ENCODE peak calls at places on chromosomes 13 and 19, in six cellular contexts. H is WERI-Rb-1, J is transverse colon, S is RWPE2, K is uterus, C is astrocyte of the spinal cord. U is an unnamed sample.

GRCh38 chr13:60155978-60156377 is 7.8 kb downstream of the DIAPH3 start:
- DNase-seq in H (no peak), C (no peak), S (no peak), J (no peak), K (no peak), U (no peak)

GRCh38 chr13:80824231-80824630 is 483.3 kb upstream of the SPRY2 start:
- DNase-seq in C (peak), K (no peak), J (no peak), H (no peak), S (no peak), U (peak)

GRCh38 chr13:45873491-45874360 is 22.2 kb upstream of the SIAH3 start:
- DNase-seq in K (no peak), H (no peak), C (peak), S (no peak), J (no peak), U (peak)

GRCh38 chr13:101875717-101876393 is 423.4 kb downstream of the ITGBL1 start:
- DNase-seq in C (peak), H (no peak), S (peak), J (no peak), K (no peak), U (peak)

GRCh38 chr19:16351133-16351809 is 26.6 kb downstream of the KLF2 start:
- DNase-seq in J (no peak), H (no peak), K (no peak), C (no peak), S (no peak), U (peak)

GRCh38 chr13:44276061-44276460 is 97.6 kb upstream of the SERP2 start:
- DNase-seq in H (no peak), S (no peak), C (no peak), J (no peak), K (no peak), U (no peak)

GRCh38 chr13:34942732-34943674 is 933 bp downstream of the NBEA start:
- DNase-seq in J (peak), H (peak), S (no peak), C (no peak), K (peak), U (no peak)

GRCh38 chr13:94534171-94534570 is 54.7 kb upstream of the DCT start:
- DNase-seq in S (no peak), H (no peak), C (peak), K (no peak), J (no peak), U (no peak)

GRCh38 chr19:32067686-32068085 is 277.7 kb upstream of the ZNF507 start:
- DNase-seq in H (peak), J (no peak), C (no peak), S (no peak), K (no peak), U (no peak)

GRCh38 chr13:108755084-108755483 is 125.7 kb downstream of the MYO16 start:
- DNase-seq in H (no peak), J (no peak), K (no peak), C (no peak), S (no peak), U (no peak)

GRCh38 chr19:23525265-23525862 is 130.1 kb upstream of the ZNF91 start:
- DNase-seq in S (no peak), K (no peak), C (no peak), J (peak), H (no peak), U (no peak)

GRCh38 chr13:44004881-44005280 is 125.2 kb downstream of the LACC1 start:
- DNase-seq in K (no peak), S (no peak), C (peak), J (no peak), H (no peak), U (peak)

GRCh38 chr19:29401712-29402421 is 123.9 kb upstream of the VSTM2B start:
- DNase-seq in H (no peak), S (no peak), K (peak), J (no peak), C (no peak), U (no peak)

GRCh38 chr19:28516415-28516872 is 696.5 kb downstream of the UQCRFS1 start:
- DNase-seq in H (no peak), C (no peak), J (no peak), K (no peak), S (no peak), U (no peak)

GRCh38 chr13:44790289-44790688 is 199.0 kb downstream of the NUFIP1 start:
- DNase-seq in H (no peak), S (no peak), J (no peak), C (no peak), K (no peak), U (no peak)

GRCh38 chr19:14410775-14411134 is 8.4 kb downstream of the DDX39A start:
- DNase-seq in J (no peak), C (no peak), K (no peak), H (no peak), S (no peak), U (no peak)

GRCh38 chr19:46604781-46605355 is 3.7 kb downstream of the CALM3 start:
- DNase-seq in K (no peak), C (no peak), J (no peak), S (no peak), H (no peak), U (no peak)

GRCh38 chr19:31337007-31337914 is 12.0 kb downstream of the TSHZ3 start:
- DNase-seq in J (no peak), K (no peak), H (no peak), C (no peak), S (no peak), U (peak)

GRCh38 chr19:47158879-47159509 is 28.4 kb downstream of the SAE1 start:
- DNase-seq in S (no peak), C (peak), J (no peak), K (no peak), H (no peak), U (peak)

GRCh38 chr13:99991013-99991805 is 9.6 kb downstream of the ZIC2 start:
- DNase-seq in J (no peak), S (no peak), C (peak), H (no peak), K (no peak), U (no peak)
- H3K4me3 ChIP-seq in J (no peak), S (no peak), C (no peak), H (no peak), K (no peak), U (no peak)

DNA sequence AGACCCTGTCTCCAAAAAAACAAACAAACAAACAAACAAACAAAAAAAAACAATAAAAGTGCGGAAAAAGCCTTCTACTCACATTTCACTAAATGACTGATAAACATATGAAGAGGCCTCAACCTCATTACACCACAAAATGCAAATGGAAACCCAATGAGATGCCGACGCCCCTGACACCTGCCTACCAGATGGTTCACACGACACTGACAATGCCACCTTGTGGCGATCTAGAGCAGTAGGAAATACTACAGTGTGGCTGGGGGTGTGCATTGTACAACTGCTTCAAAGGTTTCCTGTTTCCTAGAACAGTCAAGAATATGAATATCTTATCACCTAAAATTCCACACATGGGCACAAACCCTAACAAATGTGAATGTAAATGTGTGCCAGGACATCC is 14.0 kb downstream of the SCGB2B2 start:
- DNase-seq in S (no peak), J (no peak), H (peak), K (no peak), C (no peak), U (peak)
- TF ChIP-seq CTCF in S (peak), J (peak), H (peak), K (no peak), C (no peak), U (peak)

GRCh38 chr19:49672131-49672919 is 4.7 kb upstream of the PRMT1 start:
- DNase-seq in C (peak), J (peak), H (peak), K (peak), S (no peak), U (peak)
- H3K4me3 ChIP-seq in C (no peak), J (peak), H (peak), K (no peak), S (no peak), U (no peak)

GRCh38 chr19:2425622-2426581 is 1.5 kb downstream of the TIMM13 start:
- DNase-seq in K (no peak), S (no peak), J (no peak), H (no peak), C (no peak), U (no peak)

GRCh38 chr19:2422951-2423880 is 4.2 kb downstream of the TIMM13 start:
- DNase-seq in C (no peak), J (no peak), S (peak), K (no peak), H (no peak), U (no peak)

GRCh38 chr19:2426661-2427322 is 594 bp downstream of the TIMM13 start:
- DNase-seq in J (peak), H (peak), S (peak), K (no peak), C (no peak), U (peak)

GRCh38 chr19:2423913-2424685 is 3.3 kb downstream of the TIMM13 start:
- DNase-seq in K (no peak), C (no peak), S (peak), J (no peak), H (no peak), U (no peak)

GRCh38 chr19:2424686-2425621 is 2.4 kb downstream of the TIMM13 start:
- DNase-seq in S (peak), J (no peak), H (no peak), K (no peak), C (peak), U (peak)
- TF ChIP-seq CTCF in S (no peak), J (peak), H (no peak), K (no peak), C (peak), U (peak)

DNA sequence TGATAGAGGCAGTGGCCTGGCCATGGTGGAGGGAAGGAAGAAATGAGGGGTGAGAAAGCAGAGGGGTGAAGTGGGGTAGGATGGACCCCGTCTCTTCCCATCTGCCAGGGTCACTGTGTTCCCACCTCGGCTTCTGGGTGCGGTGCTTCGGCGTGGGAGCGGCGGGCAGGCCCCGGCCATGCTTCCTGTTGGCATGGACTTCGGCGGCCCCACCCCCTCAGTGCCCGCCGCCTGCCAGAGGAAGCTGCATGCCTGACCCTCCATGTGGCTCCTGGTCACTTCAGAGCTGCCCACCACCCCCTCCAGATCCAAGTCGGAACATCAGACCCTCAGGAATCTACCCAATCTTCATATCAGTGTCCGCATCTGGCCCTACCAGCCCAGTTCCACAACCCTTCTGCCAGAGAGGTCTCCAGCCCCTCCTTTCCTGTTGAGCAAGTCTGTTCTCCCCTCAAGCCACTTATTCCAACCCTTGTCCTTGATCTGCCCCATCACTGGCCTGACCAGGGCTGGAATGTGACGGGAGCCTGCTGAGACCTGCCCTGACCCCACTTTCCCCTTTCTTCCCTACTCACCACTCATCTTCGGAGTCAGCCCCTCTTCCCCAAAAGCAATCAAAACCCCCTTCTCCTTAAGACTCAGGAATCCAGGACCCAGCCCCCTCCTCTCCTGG is 1.5 kb downstream of the KCNN4 start:
- DNase-seq in C (no peak), K (no peak), S (no peak), H (no peak), J (peak), U (no peak)
- H3K4me3 ChIP-seq in C (peak), K (no peak), S (peak), H (no peak), J (peak), U (no peak)

DNA sequence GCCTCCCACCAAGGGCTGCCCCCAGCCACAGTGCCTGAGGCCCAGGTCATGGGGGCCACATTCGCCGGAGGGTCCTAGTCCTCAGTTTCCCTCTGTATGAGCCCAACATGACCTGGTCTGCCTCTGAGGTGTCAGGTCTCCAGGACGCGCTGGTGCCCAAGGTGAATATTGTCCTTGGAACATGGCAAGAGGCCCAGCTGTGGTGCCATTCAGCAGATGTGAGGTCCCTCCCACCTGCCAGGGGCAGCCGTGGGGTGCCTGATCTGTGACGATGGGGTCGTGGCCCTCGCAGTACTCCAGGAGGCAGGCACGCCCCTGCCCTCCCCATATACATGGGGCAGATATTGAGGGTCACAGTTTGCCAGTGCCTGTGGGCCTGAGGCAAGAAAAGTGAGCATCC is 151.9 kb downstream of the KDM4B start:
- DNase-seq in S (no peak), H (no peak), K (no peak), C (no peak), J (no peak), U (no peak)
- TF ChIP-seq CTCF in S (no peak), H (no peak), K (no peak), C (no peak), J (no peak), U (no peak)

GRCh38 chr13:63636231-63636993 is 2220.8 kb upstream of the PCDH20 start:
- DNase-seq in J (no peak), K (no peak), C (peak), S (no peak), H (no peak), U (peak)
- H3K4me3 ChIP-seq in J (no peak), K (no peak), C (peak), S (peak), H (no peak), U (no peak)